ENCODE peak calls at places on chromosomes 13 and 19, in six cellular contexts. Z, U, R, P, G and Q are unnamed samples.

GRCh38 chr13:98570929-98571372 is 6.0 kb downstream of the STK24 start:
- DNase-seq in Z (no peak), U (no peak), R (no peak), P (no peak), G (peak), Q (peak)

GRCh38 chr13:44622701-44623100 is 46.6 kb upstream of the TSC22D1 start:
- DNase-seq in Z (no peak), U (no peak), R (no peak), P (no peak), G (no peak), Q (no peak)

GRCh38 chr13:51453308-51453958 is 597 bp upstream of the INTS6 start:
- DNase-seq in Z (peak), U (peak), R (peak), P (peak), G (peak), Q (peak)

GRCh38 chr13:45630791-45631190 is 15.3 kb upstream of the ERICH6B start:
- DNase-seq in Z (no peak), U (no peak), R (no peak), P (no peak), G (no peak), Q (no peak)

GRCh38 chr19:46878613-46879375 is 18.0 kb downstream of the ARHGAP35 start:
- DNase-seq in Z (no peak), U (no peak), R (no peak), P (no peak), G (no peak), Q (no peak)

GRCh38 chr13:35144496-35144895 is 202.4 kb downstream of the NBEA start:
- DNase-seq in Z (no peak), U (no peak), R (no peak), P (no peak), G (no peak), Q (no peak)

GRCh38 chr13:34294483-34295129 is 476.7 kb downstream of the RFC3 start:
- DNase-seq in Z (no peak), U (no peak), R (peak), P (no peak), G (no peak), Q (no peak)

GRCh38 chr13:32427852-32428580 is at the start of gene N4BP2L1:
- DNase-seq in Z (peak), U (peak), R (peak), P (peak), G (peak), Q (peak)

GRCh38 chr13:105642511-105642958 is 892.9 kb downstream of the EFNB2 start:
- DNase-seq in Z (no peak), U (no peak), R (no peak), P (no peak), G (no peak), Q (no peak)

GRCh38 chr19:8449830-8450229 is 5.1 kb downstream of the HNRNPM start:
- DNase-seq in Z (no peak), U (peak), R (peak), P (no peak), G (no peak), Q (no peak)

GRCh38 chr19:40718774-40719391 is 2.0 kb downstream of the ITPKC start:
- DNase-seq in Z (peak), U (peak), R (peak), P (no peak), G (peak), Q (no peak)

GRCh38 chr13:112069727-112070300 is 2.9 kb downstream of the SOX1 start:
- DNase-seq in Z (no peak), U (no peak), R (peak), P (no peak), G (no peak), Q (no peak)

GRCh38 chr13:98496966-98497365 is 79.9 kb downstream of the STK24 start:
- DNase-seq in Z (no peak), U (no peak), R (no peak), P (no peak), G (no peak), Q (no peak)

GRCh38 chr19:36605101-36605838 is at the start of gene ZNF382:
- DNase-seq in Z (no peak), U (peak), R (peak), P (no peak), G (peak), Q (peak)

DNA sequence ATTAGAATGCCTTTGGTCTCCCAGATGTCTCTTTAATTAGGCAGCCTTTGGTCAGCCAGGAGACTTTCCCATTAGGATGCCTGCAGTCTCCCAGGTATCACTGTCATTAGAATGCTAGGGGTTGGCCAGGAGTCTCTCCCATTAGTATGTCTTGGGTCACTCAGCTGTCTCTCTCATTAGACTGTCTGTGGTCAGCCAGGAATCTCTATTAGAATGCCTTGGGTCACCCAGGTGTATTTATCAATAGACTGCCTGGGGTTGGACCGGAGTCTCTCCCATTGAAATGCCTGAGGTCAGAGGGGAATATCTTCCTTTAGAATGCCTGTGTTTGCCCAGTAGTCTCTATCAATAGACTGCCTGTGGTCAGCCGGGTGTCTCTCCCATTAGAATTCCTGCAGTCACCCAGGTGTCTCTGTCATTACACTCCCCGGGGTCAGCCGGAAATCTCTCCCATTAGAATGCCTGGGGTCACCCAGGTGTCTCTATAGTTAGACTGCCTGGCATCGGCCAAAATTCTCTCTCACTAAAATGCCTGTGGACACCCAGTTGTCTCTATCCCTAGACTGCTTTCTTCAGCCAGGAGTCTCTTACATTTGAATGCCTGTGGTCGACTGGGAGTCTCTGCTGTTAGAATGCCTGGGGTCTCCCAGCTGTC is 1460.3 kb downstream of the UQCRFS1 start:
- DNase-seq in Z (no peak), U (no peak), R (no peak), P (no peak), G (no peak), Q (no peak)
- H3K27ac ChIP-seq in Z (no peak), U (no peak), R (no peak), P (no peak), G (no peak), Q (no peak)

DNA sequence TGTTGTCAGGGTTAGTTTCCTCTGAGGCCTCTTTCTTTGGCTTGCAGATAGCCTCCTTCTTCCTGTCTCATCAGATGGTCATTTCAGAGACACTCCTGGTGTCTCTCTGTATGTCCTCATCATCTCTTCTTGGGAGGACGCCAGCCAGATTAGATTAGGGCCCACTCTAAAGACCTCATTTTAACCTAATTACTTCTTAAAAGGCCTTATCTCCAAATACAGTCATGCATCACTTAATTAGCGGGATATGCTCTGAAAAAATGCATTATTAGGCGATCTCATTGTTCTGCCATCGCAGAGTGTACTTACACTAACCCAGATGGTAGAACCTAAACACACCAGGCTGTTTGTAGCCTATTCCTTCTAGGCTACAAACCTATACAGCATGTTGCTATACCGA is 89.0 kb downstream of the CDK8 start:
- DNase-seq in Z (no peak), U (no peak), R (no peak), P (no peak), G (no peak), Q (no peak)
- H3K27ac ChIP-seq in Z (no peak), U (no peak), R (no peak), P (no peak), G (no peak), Q (no peak)

GRCh38 chr19:15457701-15458484 is 6.5 kb downstream of the RASAL3 start:
- DNase-seq in Z (no peak), U (peak), R (no peak), P (no peak), G (no peak), Q (no peak)
- H3K27ac ChIP-seq in Z (no peak), U (no peak), R (no peak), P (no peak), G (no peak), Q (no peak)

GRCh38 chr19:52722062-52723005 is 12.5 kb downstream of the ZNF611 start:
- DNase-seq in Z (no peak), U (no peak), R (no peak), P (no peak), G (no peak), Q (no peak)
- H3K27ac ChIP-seq in Z (no peak), U (no peak), R (no peak), P (no peak), G (no peak), Q (no peak)

DNA sequence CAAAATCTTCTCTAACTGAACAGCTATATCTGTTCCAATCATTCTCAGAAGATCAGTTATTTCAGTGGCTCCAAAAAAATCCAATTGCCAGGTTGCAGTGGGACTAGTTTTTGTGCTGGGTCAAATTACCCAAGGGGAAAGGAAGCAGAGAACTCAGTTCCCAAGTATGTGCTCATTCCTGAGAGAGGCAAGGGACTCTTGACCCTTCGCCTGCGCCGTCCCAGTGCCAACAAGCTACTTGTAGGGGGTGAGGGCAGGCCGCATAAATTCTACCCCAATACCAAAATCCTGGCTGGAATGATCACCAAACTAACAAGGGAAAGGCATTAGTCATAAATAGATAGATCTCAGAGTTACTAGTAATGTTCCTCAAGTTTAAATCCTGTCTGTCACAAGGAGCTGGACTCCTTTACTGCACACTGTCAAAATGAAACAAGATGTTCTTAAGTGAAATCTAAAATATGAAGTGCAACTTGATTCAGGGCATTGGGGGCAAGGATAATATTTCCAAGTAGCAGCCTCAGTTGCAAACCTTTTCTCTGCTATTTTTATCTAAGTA is 50.6 kb downstream of the XPO4 start:
- DNase-seq in Z (no peak), U (no peak), R (no peak), P (no peak), G (no peak), Q (no peak)
- H3K27ac ChIP-seq in Z (no peak), U (no peak), R (no peak), P (no peak), G (no peak), Q (no peak)

GRCh38 chr19:30754162-30754561 is 382.0 kb downstream of the ZNF536 start:
- DNase-seq in Z (no peak), U (no peak), R (no peak), P (no peak), G (no peak), Q (no peak)

GRCh38 chr19:30752876-30753275 is 380.7 kb downstream of the ZNF536 start:
- DNase-seq in Z (no peak), U (no peak), R (no peak), P (no peak), G (no peak), Q (no peak)

GRCh38 chr19:30755581-30755980 is 383.4 kb downstream of the ZNF536 start:
- DNase-seq in Z (no peak), U (no peak), R (no peak), P (no peak), G (no peak), Q (no peak)

GRCh38 chr19:30752201-30752600 is 380.0 kb downstream of the ZNF536 start:
- DNase-seq in Z (no peak), U (no peak), R (no peak), P (no peak), G (no peak), Q (no peak)

GRCh38 chr19:30757836-30758617 is 385.8 kb downstream of the ZNF536 start:
- DNase-seq in Z (no peak), U (no peak), R (no peak), P (no peak), G (no peak), Q (no peak)
- H3K27ac ChIP-seq in Z (no peak), U (no peak), R (no peak), P (no peak), G (no peak), Q (no peak)

DNA sequence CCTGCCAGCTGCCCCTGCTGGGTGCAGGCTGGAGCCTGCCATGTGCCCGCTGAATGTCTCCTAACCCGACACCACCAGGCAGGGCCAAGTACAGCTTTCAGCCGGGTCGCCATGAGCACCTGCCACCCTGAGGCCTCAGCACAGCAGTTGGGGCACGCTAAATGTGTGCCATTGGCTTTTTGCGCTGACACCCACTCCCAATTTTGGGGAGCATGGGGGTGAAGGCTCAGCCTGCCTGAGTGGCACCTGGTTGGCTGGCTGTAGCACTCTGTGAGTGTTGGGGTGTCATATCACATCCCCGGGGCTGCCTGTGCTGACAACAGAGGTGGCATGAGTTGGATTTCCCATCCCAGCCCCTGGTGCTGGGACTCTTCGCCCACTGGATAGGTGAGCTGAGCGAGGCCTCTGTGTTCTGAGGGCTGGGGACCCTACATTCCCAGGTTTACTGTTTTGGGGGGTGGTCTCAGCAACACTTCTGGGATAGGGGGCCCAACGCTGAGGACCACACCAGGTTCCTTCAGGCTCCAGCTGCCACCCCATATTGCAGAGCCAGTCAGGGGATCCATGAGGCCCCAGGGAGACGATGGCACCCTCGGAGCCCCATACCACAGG is 7.2 kb upstream of the RELB start:
- DNase-seq in Z (no peak), U (no peak), R (no peak), P (no peak), G (no peak), Q (no peak)
- H3K27ac ChIP-seq in Z (no peak), U (no peak), R (no peak), P (no peak), G (no peak), Q (no peak)

GRCh38 chr13:63516124-63516523 is 2100.5 kb upstream of the PCDH20 start:
- DNase-seq in Z (no peak), U (no peak), R (no peak), P (no peak), G (no peak), Q (no peak)

GRCh38 chr13:63517376-63517775 is 2101.7 kb upstream of the PCDH20 start:
- DNase-seq in Z (no peak), U (no peak), R (no peak), P (no peak), G (no peak), Q (no peak)

DNA sequence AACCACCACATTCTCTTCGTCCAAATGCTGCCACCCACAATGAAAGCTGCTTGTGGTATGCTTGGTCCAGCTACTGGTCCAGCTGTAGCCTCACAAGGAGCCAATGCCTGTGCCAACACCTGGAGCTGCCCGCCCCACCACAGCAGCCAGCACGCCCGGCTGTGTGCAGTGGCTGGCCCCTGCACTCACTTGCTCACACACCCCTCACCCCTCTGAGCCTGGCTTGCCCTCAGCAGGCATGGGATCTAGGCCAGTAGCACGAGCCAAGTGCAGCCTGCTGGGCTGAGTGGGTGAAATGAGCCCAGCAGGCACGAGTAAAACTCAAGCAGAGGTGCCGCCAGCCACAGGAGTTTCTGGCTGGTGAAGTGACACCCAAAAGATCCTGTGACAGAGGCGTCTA is 2096.4 kb upstream of the PCDH20 start:
- DNase-seq in Z (no peak), U (no peak), R (no peak), P (no peak), G (no peak), Q (no peak)
- H3K27ac ChIP-seq in Z (no peak), U (no peak), R (no peak), P (no peak), G (no peak), Q (no peak)

GRCh38 chr19:44644391-44645016 is 794 bp downstream of the PVR start:
- DNase-seq in Z (no peak), U (peak), R (peak), P (no peak), G (no peak), Q (no peak)
- H3K27ac ChIP-seq in Z (peak), U (no peak), R (no peak), P (peak), G (no peak), Q (no peak)